ENCODE peak calls at places on chromosomes 3 and 15, in four cellular contexts. A, J, F and Y are unnamed samples.

GRCh38 chr15:92069308-92070244 is 216.1 kb downstream of the SLCO3A1 start:
- DNase-seq in A (peak; percentile 48), J (peak; percentile 31), F (peak; percentile 64), Y (peak; percentile 91)

GRCh38 chr3:23461069-23461468 is 257.9 kb downstream of the UBE2E2 start:
- DNase-seq in A (no peak), J (no peak), F (no peak), Y (no peak)

GRCh38 chr3:138332472-138333073 is 2.9 kb upstream of the NME9 start:
- DNase-seq in A (peak; percentile 26), J (no peak), F (no peak), Y (peak; percentile 49)

GRCh38 chr3:12879191-12879815 is 37.9 kb upstream of the RPL32 start:
- DNase-seq in A (no peak), J (no peak), F (no peak), Y (no peak)

GRCh38 chr3:176046717-176047116 is 1150.6 kb downstream of the TBL1XR1 start:
- DNase-seq in A (no peak), J (no peak), F (no peak), Y (no peak)

GRCh38 chr15:31230630-31231485 is 95.8 kb upstream of the KLF13 start:
- DNase-seq in A (no peak), J (no peak), F (no peak), Y (no peak)

GRCh38 chr3:124512881-124513609 is 217.2 kb upstream of the UMPS start:
- DNase-seq in A (peak; percentile 66), J (no peak), F (no peak), Y (no peak)

GRCh38 chr15:81400640-81401236 is 26.7 kb upstream of the TMC3 start:
- DNase-seq in A (peak; percentile 66), J (no peak), F (no peak), Y (peak; percentile 70)

GRCh38 chr15:81229596-81229995 is 32.9 kb downstream of the IL16 start:
- DNase-seq in A (no peak), J (no peak), F (no peak), Y (no peak)

GRCh38 chr3:112467584-112467983 is 31.7 kb downstream of the BTLA start:
- DNase-seq in A (no peak), J (no peak), F (no peak), Y (no peak)

GRCh38 chr3:141235661-141236171 is 4.1 kb downstream of the PXYLP1 start:
- DNase-seq in A (peak; percentile 56), J (no peak), F (peak; percentile 45), Y (no peak)

GRCh38 chr15:44798815-44799214 is 62.5 kb downstream of the TRIM69 start:
- DNase-seq in A (peak; percentile 30), J (no peak), F (no peak), Y (peak; percentile 14)
- TF ChIP-seq CTCF in A (peak; percentile 31), J (no peak), F (no peak), Y (peak; percentile 35)

DNA sequence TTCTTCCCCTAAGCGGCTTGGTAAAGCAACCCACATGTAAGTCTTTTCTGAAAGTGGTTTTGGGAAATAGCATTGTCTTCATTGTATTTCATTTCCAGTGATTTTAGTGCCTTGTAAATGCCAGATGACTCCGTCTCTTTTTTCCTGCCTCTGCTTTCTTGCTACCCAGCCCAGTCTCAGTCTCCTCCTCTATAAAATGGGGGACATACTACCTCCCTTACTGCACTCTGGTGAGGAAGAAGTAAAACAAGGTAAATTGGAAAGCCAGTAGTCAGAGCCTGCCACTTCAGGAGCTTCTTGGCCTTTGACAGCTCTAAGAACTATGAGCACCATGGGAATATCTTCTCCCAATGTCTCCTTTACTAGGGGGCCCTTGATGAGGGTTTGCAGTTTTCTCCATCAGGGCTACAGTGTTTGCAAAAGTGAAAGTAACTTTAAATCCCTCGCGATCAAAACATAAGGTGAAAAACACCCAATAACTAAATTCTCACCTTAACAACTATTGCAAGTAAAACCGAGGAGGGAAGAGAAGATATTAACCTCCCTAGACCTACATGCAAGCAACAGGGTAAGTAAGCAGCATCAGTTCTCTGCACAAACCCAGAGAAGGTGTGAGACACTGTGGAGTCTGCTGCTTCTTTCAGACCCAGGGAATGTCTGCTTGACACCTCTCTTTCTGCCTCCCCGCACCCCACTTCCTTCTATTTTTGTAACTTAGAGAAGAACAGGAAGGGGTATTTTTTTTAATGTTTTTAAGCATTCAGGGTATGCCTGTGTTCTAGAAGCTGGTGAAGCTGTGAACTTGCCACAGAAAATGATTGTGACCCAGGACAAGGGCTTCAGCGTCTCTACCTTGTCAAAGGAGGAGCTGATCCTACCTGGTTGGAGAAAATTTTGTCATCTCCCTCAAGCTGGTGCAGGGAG is 159.1 kb upstream of the EOMES start:
- DNase-seq in A (no peak), J (no peak), F (no peak), Y (no peak)
- H3K27ac ChIP-seq in A (no peak overlapping the region), J (no peak overlapping the region), F (no peak overlapping the region), Y (no peak overlapping the region)

DNA sequence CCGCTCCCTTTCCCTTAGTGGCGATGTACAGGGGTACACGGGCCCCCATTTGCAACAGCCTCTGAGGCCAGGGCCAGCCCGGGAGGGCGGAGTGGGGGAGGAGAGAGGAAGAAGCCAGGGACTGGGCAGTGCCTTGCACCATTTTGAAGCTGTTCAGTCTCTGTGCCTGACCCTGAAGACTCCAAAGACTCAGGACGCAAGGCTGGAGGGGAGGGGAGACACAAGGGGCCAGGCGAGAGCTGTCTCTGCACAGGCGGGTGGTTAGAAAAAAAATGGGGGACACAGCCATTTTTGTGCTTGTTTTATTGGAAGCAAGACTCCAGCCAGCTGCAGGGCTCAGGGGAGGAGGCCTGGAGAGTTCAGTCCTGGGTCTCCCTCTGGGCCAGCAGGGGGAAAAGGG is 1.6 kb downstream of the RPP25 start:
- DNase-seq in A (peak; percentile 27), J (no peak), F (no peak), Y (no peak)
- TF ChIP-seq CTCF in A (no peak), J (no peak), F (no peak), Y (no peak)

DNA sequence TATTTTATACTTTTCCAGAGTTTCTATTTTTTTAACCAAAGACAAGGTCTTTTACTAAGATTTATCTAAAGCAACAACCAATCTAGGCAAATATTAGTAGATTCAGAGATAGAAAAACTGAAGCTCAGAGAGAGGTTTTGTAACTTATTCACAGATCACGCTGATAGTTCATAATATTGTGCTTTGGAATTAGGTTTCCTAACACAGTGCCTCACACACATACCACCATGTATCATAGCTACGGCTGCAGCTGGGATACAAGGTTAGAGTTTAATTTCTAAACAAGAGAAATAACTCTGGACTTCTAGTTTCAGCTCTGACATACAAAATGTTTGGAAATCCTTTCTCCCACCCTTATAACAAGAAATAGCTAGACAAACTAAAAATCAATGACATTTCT is 565.7 kb downstream of the PYDC2 start:
- DNase-seq in A (no peak), J (no peak), F (no peak), Y (no peak)
- H3K27ac ChIP-seq in A (no peak overlapping the region), J (no peak overlapping the region), F (no peak overlapping the region), Y (no peak overlapping the region)

GRCh38 chr3:51995346-51996156 is at the start of gene RPL29:
- DNase-seq in A (peak; percentile 96), J (peak; percentile 87), F (peak; percentile 95), Y (peak; percentile 78)
- TF ChIP-seq CTCF in A (no peak), J (peak; percentile 69), F (no peak), Y (no peak)

DNA sequence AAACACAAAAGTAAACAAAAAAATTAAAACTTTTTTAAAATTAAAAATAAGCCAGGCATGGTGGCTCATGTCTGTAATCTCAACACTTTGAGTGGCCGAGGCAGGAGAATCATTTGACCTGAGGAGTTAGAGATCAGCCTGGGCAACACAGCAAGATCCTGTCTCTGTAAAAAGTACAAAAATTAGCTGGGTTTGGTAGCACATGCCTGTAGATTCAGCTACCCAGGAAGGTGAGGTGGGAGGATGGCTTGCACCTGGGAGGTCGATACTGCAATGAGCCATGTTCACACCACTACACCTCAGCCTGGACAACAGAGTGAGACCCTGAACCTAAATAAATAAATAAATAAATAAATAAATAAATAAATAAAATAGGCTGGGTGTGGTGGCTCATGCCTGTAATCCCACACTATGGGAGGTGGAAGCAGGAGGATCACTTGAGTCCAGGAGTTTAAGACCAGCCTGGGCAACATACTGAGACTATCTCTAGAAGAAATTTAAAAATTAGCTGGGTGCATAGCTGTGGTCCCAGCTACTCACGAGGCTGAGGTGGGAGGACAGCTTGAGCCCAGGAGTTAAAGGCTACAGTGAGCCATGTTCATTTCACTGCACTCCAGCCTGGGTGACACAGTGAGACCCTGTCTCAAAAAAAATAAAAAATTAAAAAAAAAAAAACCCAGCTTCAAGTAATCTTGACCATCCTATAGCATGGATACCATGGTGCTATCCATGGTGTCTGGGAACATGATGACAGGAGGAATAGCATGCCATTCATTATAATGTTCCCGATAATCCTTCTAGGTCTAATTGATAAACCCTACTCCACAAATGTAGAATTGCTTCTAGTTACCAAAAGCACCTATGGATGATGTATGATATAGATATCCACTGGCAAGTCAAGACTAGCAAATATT is 4.2 kb downstream of the MYO5A start:
- DNase-seq in A (no peak), J (no peak), F (no peak), Y (no peak)
- H3K27ac ChIP-seq in A (no peak overlapping the region), J (no peak overlapping the region), F (no peak overlapping the region), Y (no peak overlapping the region)

GRCh38 chr3:167837430-167837829 is 101.9 kb downstream of the SERPINI1 start:
- DNase-seq in A (no peak), J (no peak), F (no peak), Y (no peak)
- TF ChIP-seq CTCF in A (peak; percentile 26), J (peak; percentile 53), F (no peak), Y (no peak)

DNA sequence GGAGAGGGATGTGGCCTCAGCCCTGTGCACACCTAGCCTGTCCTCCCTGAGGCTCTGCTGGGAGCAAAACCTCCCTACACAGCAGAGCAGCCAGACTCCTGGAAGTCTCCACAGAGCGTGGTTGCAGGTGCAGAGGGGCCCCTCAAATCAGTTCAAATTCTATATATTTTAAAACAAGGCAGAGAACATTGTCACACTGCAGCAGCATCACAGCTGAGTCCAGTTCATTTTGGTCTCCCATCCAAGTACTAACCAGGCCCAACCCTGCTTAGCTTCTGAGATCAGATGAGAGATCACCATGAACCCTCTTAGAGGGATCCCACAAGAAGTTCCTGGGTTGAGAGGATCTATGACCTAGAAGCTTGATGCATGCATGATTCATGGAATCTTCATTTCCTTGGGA is 331.0 kb upstream of the RGMA start:
- DNase-seq in A (no peak), J (no peak), F (no peak), Y (no peak)
- H3K27ac ChIP-seq in A (no peak overlapping the region), J (no peak overlapping the region), F (no peak overlapping the region), Y (no peak overlapping the region)